ENCODE peak calls at places on chromosomes 12 and 14, in four cellular contexts. One of them, this sample, is unnamed.
A peak's percentile ranks its signal among the peaks of the same experiment; 100 is the strongest.

GRCh38 chr12:84757978-84758377 is 154.6 kb downstream of the SLC6A15 start:
- DNase-seq in HepG2: no peak
- DNase-seq in K562: no peak
- DNase-seq in GM12878: no peak
- DNase-seq in this sample: no peak

GRCh38 chr12:17666641-17667324 is 423.2 kb downstream of the RERGL start:
- DNase-seq in HepG2: no peak
- DNase-seq in K562: no peak
- DNase-seq in GM12878: no peak
- DNase-seq in this sample: no peak

GRCh38 chr12:32583535-32583934 is 95.6 kb upstream of the DNM1L start:
- DNase-seq in HepG2: no peak
- DNase-seq in K562: no peak
- DNase-seq in GM12878: no peak
- DNase-seq in this sample: no peak

GRCh38 chr12:6742833-6743232 is 10.1 kb downstream of the MLF2 start:
- DNase-seq in HepG2: no peak
- DNase-seq in K562: no peak
- DNase-seq in GM12878: no peak
- DNase-seq in this sample: no peak

GRCh38 chr12:23197266-23197665 is 572.3 kb downstream of the ETNK1 start:
- DNase-seq in HepG2: no peak
- DNase-seq in K562: no peak
- DNase-seq in GM12878: no peak
- DNase-seq in this sample: no peak

GRCh38 chr12:46492471-46493351 is 120.1 kb upstream of the SLC38A2 start:
- DNase-seq in HepG2: peak; percentile 100
- DNase-seq in K562: no peak
- DNase-seq in GM12878: no peak
- DNase-seq in this sample: no peak

GRCh38 chr14:68671899-68672298 is 121.0 kb downstream of the ZFP36L1 start:
- DNase-seq in HepG2: no peak
- DNase-seq in K562: no peak
- DNase-seq in GM12878: no peak
- DNase-seq in this sample: no peak

GRCh38 chr12:101299931-101300330 is 20.0 kb downstream of the UTP20 start:
- DNase-seq in HepG2: peak; percentile 7
- DNase-seq in K562: no peak
- DNase-seq in GM12878: no peak
- DNase-seq in this sample: no peak

GRCh38 chr12:122795807-122796206 is 21.4 kb downstream of the CCDC62 start:
- DNase-seq in HepG2: no peak
- DNase-seq in K562: no peak
- DNase-seq in GM12878: no peak
- DNase-seq in this sample: no peak

GRCh38 chr12:21992823-21993222 is 51.6 kb upstream of the ABCC9 start:
- DNase-seq in HepG2: no peak
- DNase-seq in K562: peak; percentile 49
- DNase-seq in GM12878: no peak
- DNase-seq in this sample: no peak

GRCh38 chr12:90974286-90974685 is 19.3 kb upstream of the CCER1 start:
- DNase-seq in HepG2: no peak
- DNase-seq in K562: no peak
- DNase-seq in GM12878: no peak
- DNase-seq in this sample: no peak

GRCh38 chr12:14723763-14724162 is 27.4 kb upstream of the GUCY2C start:
- DNase-seq in HepG2: peak; percentile 54
- DNase-seq in K562: peak; percentile 11
- DNase-seq in GM12878: peak; percentile 37
- DNase-seq in this sample: peak; percentile 55

GRCh38 chr12:32051511-32052299 is 54.9 kb upstream of the BICD1 start:
- DNase-seq in HepG2: no peak
- DNase-seq in K562: no peak
- DNase-seq in GM12878: no peak
- DNase-seq in this sample: no peak

GRCh38 chr14:77025744-77026165 is 2.8 kb downstream of the IRF2BPL start:
- DNase-seq in HepG2: no peak
- DNase-seq in K562: no peak
- DNase-seq in GM12878: no peak
- DNase-seq in this sample: no peak

GRCh38 chr12:105206686-105207374 is 29.1 kb downstream of the APPL2 start:
- DNase-seq in HepG2: no peak
- DNase-seq in K562: no peak
- DNase-seq in GM12878: no peak
- DNase-seq in this sample: no peak

GRCh38 chr12:88893801-88894200 is 313.5 kb upstream of the KITLG start:
- DNase-seq in HepG2: no peak
- DNase-seq in K562: no peak
- DNase-seq in GM12878: no peak
- DNase-seq in this sample: no peak

GRCh38 chr12:69758105-69758504 is 19.4 kb downstream of the RAB3IP start:
- DNase-seq in HepG2: no peak
- DNase-seq in K562: no peak
- DNase-seq in GM12878: no peak
- DNase-seq in this sample: no peak

GRCh38 chr14:72714871-72715214 is 179.1 kb downstream of the DPF3 start:
- DNase-seq in HepG2: no peak
- DNase-seq in K562: no peak
- DNase-seq in GM12878: no peak
- DNase-seq in this sample: no peak

GRCh38 chr12:21539797-21540196 is 13.7 kb downstream of the SPX start:
- DNase-seq in HepG2: no peak
- DNase-seq in K562: no peak
- DNase-seq in GM12878: no peak
- DNase-seq in this sample: no peak

GRCh38 chr14:33026850-33027420 is 88.3 kb downstream of the NPAS3 start:
- DNase-seq in HepG2: no peak
- DNase-seq in K562: no peak
- DNase-seq in GM12878: no peak
- DNase-seq in this sample: no peak

GRCh38 chr12:18141583-18141982 is 51.6 kb upstream of the RERGL start:
- DNase-seq in HepG2: no peak
- DNase-seq in K562: no peak
- DNase-seq in GM12878: no peak
- DNase-seq in this sample: no peak

GRCh38 chr14:26596722-26597030 is 1.2 kb downstream of the NOVA1 start:
- DNase-seq in HepG2: no peak
- DNase-seq in K562: no peak
- DNase-seq in GM12878: no peak
- DNase-seq in this sample: no peak

GRCh38 chr14:26594148-26594547 is 3.7 kb downstream of the NOVA1 start:
- DNase-seq in HepG2: no peak
- DNase-seq in K562: no peak
- DNase-seq in GM12878: no peak
- DNase-seq in this sample: no peak

GRCh38 chr14:26593377-26593776 is 4.5 kb downstream of the NOVA1 start:
- DNase-seq in HepG2: no peak
- DNase-seq in K562: no peak
- DNase-seq in GM12878: no peak
- DNase-seq in this sample: no peak

GRCh38 chr14:26595922-26596721 is 1.7 kb downstream of the NOVA1 start:
- DNase-seq in HepG2: no peak
- DNase-seq in K562: no peak
- DNase-seq in GM12878: no peak
- DNase-seq in this sample: no peak

GRCh38 chr14:26594756-26595545 is 2.9 kb downstream of the NOVA1 start:
- DNase-seq in HepG2: no peak
- DNase-seq in K562: no peak
- DNase-seq in GM12878: no peak
- DNase-seq in this sample: no peak
- TF ChIP-seq TARDBP in HepG2: no peak
- TF ChIP-seq TARDBP in K562: no peak
- TF ChIP-seq TARDBP in GM12878: no peak
- TF ChIP-seq TARDBP in this sample: no peak

GRCh38 chr12:73220951-73221350 is 948.8 kb downstream of the TRHDE start:
- DNase-seq in HepG2: no peak
- DNase-seq in K562: no peak
- DNase-seq in GM12878: no peak
- DNase-seq in this sample: no peak
- TF ChIP-seq TARDBP in HepG2: no peak
- TF ChIP-seq TARDBP in K562: no peak
- TF ChIP-seq TARDBP in GM12878: no peak
- TF ChIP-seq TARDBP in this sample: no peak

DNA sequence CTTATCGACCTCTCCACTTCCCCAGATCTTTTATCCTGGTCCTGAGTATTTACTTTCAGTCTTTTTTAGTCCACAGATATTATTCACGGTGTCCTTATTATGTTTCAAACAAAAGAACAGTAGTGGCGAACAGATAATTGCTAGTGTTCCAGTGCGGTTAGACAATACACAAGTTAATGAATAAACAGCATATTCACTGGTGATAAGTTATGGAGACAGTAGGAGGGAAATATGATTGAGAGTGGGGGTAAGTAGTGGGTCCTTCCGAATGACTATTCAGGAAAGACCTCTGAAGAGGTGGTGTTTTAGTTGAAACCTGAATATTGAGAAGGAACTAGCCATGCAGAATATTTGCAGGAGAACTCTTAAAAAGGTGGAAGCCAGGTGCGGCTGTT is 716 bp downstream of the TMEM260 start:
- DNase-seq in HepG2: no peak
- DNase-seq in K562: no peak
- DNase-seq in GM12878: no peak
- DNase-seq in this sample: no peak
- TF ChIP-seq TARDBP in HepG2: no peak
- TF ChIP-seq TARDBP in K562: no peak
- TF ChIP-seq TARDBP in GM12878: no peak
- TF ChIP-seq TARDBP in this sample: no peak

GRCh38 chr12:12240671-12241345 is 26.0 kb downstream of the LRP6 start:
- DNase-seq in HepG2: peak; percentile 96
- DNase-seq in K562: no peak
- DNase-seq in GM12878: no peak
- DNase-seq in this sample: no peak
- TF ChIP-seq TARDBP in HepG2: no peak
- TF ChIP-seq TARDBP in K562: no peak
- TF ChIP-seq TARDBP in GM12878: no peak
- TF ChIP-seq TARDBP in this sample: no peak

GRCh38 chr12:130933269-130933995 is 20.3 kb upstream of the ADGRD1 start:
- DNase-seq in HepG2: no peak
- DNase-seq in K562: no peak
- DNase-seq in GM12878: no peak
- DNase-seq in this sample: no peak
- TF ChIP-seq TARDBP in HepG2: no peak
- TF ChIP-seq TARDBP in K562: no peak
- TF ChIP-seq TARDBP in GM12878: no peak
- TF ChIP-seq TARDBP in this sample: no peak

DNA sequence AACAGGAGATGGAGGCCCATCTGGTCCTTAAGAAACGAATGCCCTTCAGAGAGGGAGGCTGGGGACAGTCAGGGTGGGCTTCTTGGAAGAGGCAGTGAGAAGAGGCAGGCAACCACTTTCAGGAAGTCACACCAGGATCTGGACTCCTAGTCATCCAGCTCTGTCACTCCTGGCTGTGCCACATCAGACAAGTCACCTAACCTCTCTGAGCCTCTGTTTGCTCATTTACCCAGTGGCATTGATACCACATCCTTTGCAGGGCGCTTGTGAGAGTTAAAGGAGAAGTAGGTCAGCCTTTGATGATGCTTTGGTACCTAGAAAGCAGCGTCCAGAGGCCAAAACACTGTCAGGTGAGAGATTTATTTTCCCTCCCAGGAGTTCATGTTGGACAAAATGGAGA is 11.1 kb downstream of the CCDC197 start:
- DNase-seq in HepG2: no peak
- DNase-seq in K562: no peak
- DNase-seq in GM12878: no peak
- DNase-seq in this sample: no peak
- TF ChIP-seq TARDBP in HepG2: no peak
- TF ChIP-seq TARDBP in K562: no peak
- TF ChIP-seq TARDBP in GM12878: no peak
- TF ChIP-seq TARDBP in this sample: no peak

GRCh38 chr14:99234366-99234765 is 37.6 kb downstream of the BCL11B start:
- DNase-seq in HepG2: no peak
- DNase-seq in K562: no peak
- DNase-seq in GM12878: no peak
- DNase-seq in this sample: no peak
- TF ChIP-seq TARDBP in HepG2: no peak
- TF ChIP-seq TARDBP in K562: no peak
- TF ChIP-seq TARDBP in GM12878: no peak
- TF ChIP-seq TARDBP in this sample: no peak

GRCh38 chr12:107525063-107525718 is 160.4 kb upstream of the PWP1 start:
- DNase-seq in HepG2: no peak
- DNase-seq in K562: no peak
- DNase-seq in GM12878: no peak
- DNase-seq in this sample: no peak

GRCh38 chr12:107525719-107526554 is 159.7 kb upstream of the PWP1 start:
- DNase-seq in HepG2: no peak
- DNase-seq in K562: no peak
- DNase-seq in GM12878: no peak
- DNase-seq in this sample: no peak

GRCh38 chr12:107521826-107522355 is 163.7 kb upstream of the PWP1 start:
- DNase-seq in HepG2: no peak
- DNase-seq in K562: no peak
- DNase-seq in GM12878: no peak
- DNase-seq in this sample: no peak

GRCh38 chr12:107522692-107523477 is 162.7 kb upstream of the PWP1 start:
- DNase-seq in HepG2: peak; percentile 20
- DNase-seq in K562: peak; percentile 53
- DNase-seq in GM12878: no peak
- DNase-seq in this sample: peak; percentile 26

DNA sequence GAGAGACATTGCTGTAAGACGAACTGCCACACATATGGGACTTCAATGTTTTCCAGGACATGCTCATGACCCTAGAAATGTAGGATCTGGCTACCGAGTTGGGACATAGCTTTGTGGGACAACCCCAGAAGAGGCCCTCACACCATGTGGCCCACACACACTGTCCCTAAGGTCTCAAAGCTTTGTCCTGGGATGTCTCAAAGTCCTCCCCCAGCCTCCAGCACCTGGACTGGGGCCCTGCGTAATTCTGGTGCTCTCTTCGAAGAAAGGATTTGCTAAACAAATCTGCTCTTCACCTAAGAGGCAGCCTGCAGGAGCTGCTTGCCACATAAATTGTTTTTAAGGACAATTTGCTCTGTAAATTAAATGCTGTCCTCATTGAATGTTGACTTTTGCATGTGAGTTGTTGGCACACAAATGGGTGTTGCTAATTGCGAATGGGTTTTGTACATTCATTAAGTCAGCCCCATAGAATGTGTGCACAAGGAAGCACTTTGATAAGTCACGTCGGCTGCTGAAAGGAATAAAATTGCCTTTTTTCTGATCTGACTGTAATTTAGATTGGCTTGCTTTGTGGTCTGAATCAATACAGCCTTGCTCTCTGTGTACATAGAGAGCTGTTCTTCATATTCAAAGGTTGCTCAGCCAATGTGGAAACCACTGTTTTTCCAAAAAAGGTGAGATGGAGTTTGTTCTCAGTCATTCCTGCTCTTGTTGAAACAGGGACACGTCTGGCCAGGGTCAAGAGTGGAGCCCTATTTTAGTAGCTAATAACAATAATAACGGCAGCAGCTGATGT is 161.6 kb upstream of the PWP1 start:
- DNase-seq in HepG2: peak; percentile 74
- DNase-seq in K562: no peak
- DNase-seq in GM12878: no peak
- DNase-seq in this sample: no peak
- TF ChIP-seq TARDBP in HepG2: no peak
- TF ChIP-seq TARDBP in K562: no peak
- TF ChIP-seq TARDBP in GM12878: no peak
- TF ChIP-seq TARDBP in this sample: no peak

This sample was measured in HEK293T.